ENCODE peak calls at places on chromosomes 6 and 20, in ten cellular contexts. C is IMR-90, Q is EL, Y is fibroblast of lung, D is neural crest cell, Z is adipocyte, K is ELF-1, F is ACHN, R is heart right ventricle, S is naive B cell. U is an unnamed sample.

GRCh38 chr6:89050155-89050554 is 30.4 kb upstream of the PNRC1 start:
- DNase-seq in Q (no peak), C (peak; percentile 28), K (no peak), S (no peak), R (peak; percentile 42), Z (peak; percentile 97), F (no peak), D (no peak), Y (peak; percentile 91), U (peak; percentile 75)

GRCh38 chr20:48738399-48739304 is 89.1 kb downstream of the PREX1 start:
- DNase-seq in K (no peak), R (no peak), F (no peak), Y (no peak), S (no peak), Z (no peak), D (no peak), C (no peak), Q (no peak), U (no peak)

GRCh38 chr20:46959821-46960220 is 65.2 kb downstream of the EYA2 start:
- DNase-seq in F (no peak), S (no peak), C (no peak), K (no peak), Y (no peak), R (no peak), Z (no peak), Q (no peak), D (no peak), U (no peak)

GRCh38 chr6:32224696-32225095 is 829 bp upstream of the NOTCH4 start:
- DNase-seq in Z (no peak), Y (no peak), R (no peak), Q (no peak), K (no peak), F (no peak), D (no peak), C (no peak), S (peak; percentile 46), U (no peak)

GRCh38 chr20:19620471-19620870 is 137.6 kb upstream of the RIN2 start:
- DNase-seq in Q (no peak), R (no peak), S (no peak), Z (no peak), D (no peak), K (peak; percentile 55), F (no peak), C (no peak), Y (no peak), U (no peak)

GRCh38 chr6:43021270-43022047 is at the start of gene RRP36:
- DNase-seq in S (peak; percentile 55), Q (peak; percentile 78), Z (peak; percentile 93), Y (peak; percentile 66), K (peak; percentile 78), F (peak; percentile 72), C (peak; percentile 58), D (peak; percentile 64), R (peak; percentile 77), U (peak; percentile 32)

GRCh38 chr6:20433929-20434328 is 32.2 kb downstream of the E2F3 start:
- DNase-seq in R (no peak), Z (no peak), Q (no peak), D (no peak), S (no peak), Y (no peak), F (no peak), K (no peak), C (no peak), U (no peak)

GRCh38 chr6:130624046-130624445 is 203.2 kb upstream of the SMLR1 start:
- DNase-seq in F (no peak), Q (peak; percentile 13), Y (no peak), K (no peak), D (no peak), R (no peak), S (no peak), Z (no peak), C (peak; percentile 66), U (no peak)

GRCh38 chr6:421211-421610 is 29.7 kb downstream of the IRF4 start:
- DNase-seq in C (no peak), D (no peak), Y (no peak), F (no peak), Z (no peak), Q (no peak), S (no peak), R (no peak), K (no peak), U (no peak)

GRCh38 chr6:27334141-27334540 is 22.1 kb upstream of the POM121L2 start:
- DNase-seq in Y (no peak), Z (no peak), K (no peak), C (no peak), F (no peak), D (no peak), Q (no peak), S (no peak), R (no peak), U (no peak)

GRCh38 chr20:9306521-9306920 is 207.9 kb upstream of the LAMP5 start:
- DNase-seq in D (no peak), Q (peak; percentile 86), Y (peak; percentile 97), F (no peak), R (no peak), K (no peak), Z (peak; percentile 91), S (no peak), C (peak; percentile 93), U (peak; percentile 94)

GRCh38 chr20:39853664-39854063 is 835.4 kb downstream of the MAFB start:
- DNase-seq in F (no peak), Z (peak; percentile 52), Q (peak; percentile 92), S (no peak), K (peak; percentile 80), Y (peak; percentile 67), C (peak; percentile 82), D (peak; percentile 55), R (no peak), U (peak; percentile 50)

GRCh38 chr6:150604467-150604866 is 4.8 kb downstream of the PLEKHG1 start:
- DNase-seq in S (no peak), Y (no peak), Q (no peak), C (no peak), F (no peak), R (no peak), D (no peak), Z (no peak), K (no peak), U (no peak)

GRCh38 chr6:87702589-87702945 is 534 bp upstream of the AKIRIN2 start:
- DNase-seq in D (no peak), Q (peak; percentile 52), F (peak; percentile 60), K (no peak), R (no peak), C (peak; percentile 76), Y (no peak), S (no peak), Z (peak; percentile 79), U (no peak)

GRCh38 chr6:130982941-130983456 is 80.0 kb downstream of the EPB41L2 start:
- DNase-seq in R (no peak), K (no peak), Z (no peak), C (peak; percentile 44), Y (no peak), D (no peak), Q (no peak), F (no peak), S (no peak), U (no peak)

GRCh38 chr6:96014846-96015245 is 928 bp upstream of the FUT9 start:
- DNase-seq in F (no peak), Q (no peak), K (no peak), Z (no peak), C (no peak), S (no peak), Y (no peak), D (no peak), R (no peak), U (no peak)

GRCh38 chr6:149657441-149657840 is 8.9 kb upstream of the KATNA1 start:
- DNase-seq in Q (no peak), K (no peak), C (no peak), R (no peak), F (no peak), D (no peak), S (no peak), Y (no peak), Z (no peak), U (no peak)

GRCh38 chr20:40276291-40276690 is 412.7 kb downstream of the MAFB start:
- DNase-seq in D (no peak), S (no peak), Y (no peak), Q (no peak), R (no peak), Z (no peak), K (peak; percentile 38), F (no peak), C (no peak), U (no peak)

GRCh38 chr20:1998715-1999114 is 4.9 kb upstream of the PDYN start:
- DNase-seq in S (no peak), K (peak; percentile 50), R (no peak), F (no peak), D (no peak), Q (no peak), Y (no peak), Z (no peak), C (no peak), U (no peak)

GRCh38 chr6:35079311-35080000 is 61.7 kb downstream of the TCP11 start:
- DNase-seq in K (no peak), Y (no peak), F (no peak), D (no peak), Q (no peak), R (no peak), S (no peak), Z (no peak), C (no peak), U (no peak)

GRCh38 chr20:62087632-62088031 is 22.0 kb upstream of the TAF4 start:
- DNase-seq in F (no peak), R (no peak), D (no peak), K (no peak), Z (no peak), Q (no peak), Y (no peak), C (no peak), S (no peak), U (no peak)

GRCh38 chr6:21279619-21280018 is 313.9 kb upstream of the SOX4 start:
- DNase-seq in F (no peak), R (no peak), D (no peak), Q (no peak), Y (no peak), C (no peak), S (no peak), K (no peak), Z (no peak), U (no peak)

GRCh38 chr6:167492096-167492449 is 167.2 kb downstream of the TTLL2 start:
- DNase-seq in S (no peak), K (no peak), F (no peak), C (no peak), D (no peak), R (peak; percentile 40), Z (no peak), Y (no peak), Q (no peak), U (no peak)

GRCh38 chr6:163457637-163458561 is 43.4 kb downstream of the QKI start:
- DNase-seq in R (no peak), S (no peak), Q (peak; percentile 91), Z (peak; percentile 90), K (no peak), F (peak; percentile 76), Y (peak; percentile 94), C (peak; percentile 95), D (no peak), U (peak; percentile 72)

GRCh38 chr6:17885889-17886576 is 101.4 kb downstream of the KIF13A start:
- DNase-seq in R (no peak), F (no peak), Y (no peak), K (no peak), Q (no peak), D (no peak), Z (no peak), S (no peak), C (peak; percentile 25), U (no peak)

GRCh38 chr6:15317934-15318902 is 72.3 kb downstream of the JARID2 start:
- DNase-seq in Q (no peak), C (peak; percentile 48), Z (no peak), S (no peak), Y (no peak), K (no peak), R (no peak), F (no peak), D (peak; percentile 18), U (no peak)

GRCh38 chr20:4170621-4171537 is 155.5 kb upstream of the RNF24 start:
- DNase-seq in Y (no peak), R (no peak), Q (no peak), F (no peak), K (no peak), D (no peak), S (no peak), C (no peak), Z (peak; percentile 11), U (no peak)

GRCh38 chr6:35724059-35724458 is 12.8 kb upstream of the ARMC12 start:
- DNase-seq in R (no peak), D (no peak), Y (no peak), S (no peak), Z (no peak), F (no peak), C (no peak), Q (no peak), K (peak; percentile 13), U (no peak)

U was measured in fibroblast of the conjunctiva.